ENCODE peak calls at places on chromosomes 6 and 20, in nine cellular contexts. P is lower leg skin, H is esophagus squamous epithelium, F is hepatocyte, A is OCI-LY7, N is transverse colon, J is uterus, B is astrocyte of the spinal cord, Q is ovary. T is an unnamed sample.

GRCh38 chr6:119985952-119986736 is 636.6 kb upstream of the MAN1A1 start:
- DNase-seq in P (no peak), H (no peak), F (no peak), A (no peak), N (no peak), J (no peak), B (no peak), Q (no peak), T (no peak)

GRCh38 chr6:139364302-139364981 is 10.0 kb downstream of the CITED2 start:
- DNase-seq in P (no peak), H (no peak), F (peak), A (peak), N (no peak), J (no peak), B (peak), Q (no peak), T (peak)

GRCh38 chr6:113669641-113670040 is 187.5 kb upstream of the MARCKS start:
- DNase-seq in P (no peak), H (no peak), F (no peak), A (no peak), N (no peak), J (no peak), B (no peak), Q (no peak), T (no peak)

GRCh38 chr6:121881974-121882667 is 446.7 kb downstream of the GJA1 start:
- DNase-seq in P (no peak), H (no peak), F (no peak), A (no peak), N (no peak), J (no peak), B (peak), Q (no peak), T (peak)

GRCh38 chr6:136163260-136163659 is 86.9 kb downstream of the MTFR2 start:
- DNase-seq in P (no peak), H (no peak), F (no peak), A (no peak), N (no peak), J (no peak), B (no peak), Q (no peak), T (no peak)

GRCh38 chr20:63953764-63954429 is 2.3 kb downstream of the UCKL1 start:
- DNase-seq in P (no peak), H (no peak), F (no peak), A (no peak), N (no peak), J (no peak), B (no peak), Q (no peak), T (no peak)

GRCh38 chr6:2760882-2761842 is 4.0 kb upstream of the WRNIP1 start:
- DNase-seq in P (no peak), H (no peak), F (no peak), A (peak), N (no peak), J (no peak), B (no peak), Q (no peak), T (no peak)

GRCh38 chr6:126307859-126308258 is 32.1 kb upstream of the CENPW start:
- DNase-seq in P (no peak), H (no peak), F (no peak), A (no peak), N (no peak), J (peak), B (peak), Q (no peak), T (peak)

GRCh38 chr6:112330071-112330876 is 16.9 kb upstream of the RFPL4B start:
- DNase-seq in P (no peak), H (no peak), F (no peak), A (no peak), N (no peak), J (no peak), B (no peak), Q (no peak), T (peak)

GRCh38 chr6:15425947-15426346 is 180.1 kb downstream of the JARID2 start:
- DNase-seq in P (no peak), H (no peak), F (no peak), A (no peak), N (no peak), J (no peak), B (no peak), Q (no peak), T (no peak)

GRCh38 chr6:134029495-134030455 is 22.6 kb downstream of the SLC2A12 start:
- DNase-seq in P (no peak), H (no peak), F (no peak), A (no peak), N (no peak), J (no peak), B (peak), Q (no peak), T (peak)

GRCh38 chr6:141540207-141540606 is 592.5 kb upstream of the GJE1 start:
- DNase-seq in P (no peak), H (no peak), F (no peak), A (no peak), N (no peak), J (no peak), B (no peak), Q (no peak), T (no peak)

GRCh38 chr6:109794201-109794926 is 103.3 kb downstream of the FIG4 start:
- DNase-seq in P (no peak), H (no peak), F (peak), A (peak), N (no peak), J (no peak), B (peak), Q (no peak), T (peak)

GRCh38 chr20:50304883-50305635 is 114.4 kb downstream of the CEBPB start:
- DNase-seq in P (peak), H (no peak), F (peak), A (no peak), N (peak), J (peak), B (peak), Q (peak), T (peak)

GRCh38 chr6:40328376-40328987 is 258.7 kb downstream of the LRFN2 start:
- DNase-seq in P (no peak), H (no peak), F (peak), A (peak), N (peak), J (no peak), B (no peak), Q (no peak), T (no peak)

GRCh38 chr6:23180504-23181293 is 611.3 kb downstream of the HDGFL1 start:
- DNase-seq in P (no peak), H (no peak), F (peak), A (no peak), N (peak), J (peak), B (peak), Q (peak), T (peak)

GRCh38 chr20:667351-668034 is 8.1 kb downstream of the SCRT2 start:
- DNase-seq in P (no peak), H (no peak), F (peak), A (peak), N (peak), J (no peak), B (peak), Q (no peak), T (peak)

GRCh38 chr6:96862560-96862959 is 25.3 kb upstream of the GPR63 start:
- DNase-seq in P (no peak), H (no peak), F (no peak), A (no peak), N (no peak), J (no peak), B (no peak), Q (no peak), T (no peak)

GRCh38 chr20:58853466-58853865 is 950 bp downstream of the GNAS start:
- DNase-seq in P (no peak), H (no peak), F (no peak), A (no peak), N (no peak), J (no peak), B (no peak), Q (no peak), T (no peak)

GRCh38 chr6:12327391-12327790 is 37.2 kb downstream of the EDN1 start:
- DNase-seq in P (no peak), H (no peak), F (no peak), A (no peak), N (no peak), J (no peak), B (peak), Q (no peak), T (no peak)

GRCh38 chr20:25308671-25309394 is 60.9 kb downstream of the PYGB start:
- DNase-seq in P (no peak), H (no peak), F (no peak), A (no peak), N (no peak), J (no peak), B (peak), Q (no peak), T (peak)

GRCh38 chr6:92329416-92329815 is 1089.9 kb downstream of the EPHA7 start:
- DNase-seq in P (no peak), H (no peak), F (no peak), A (no peak), N (no peak), J (no peak), B (no peak), Q (no peak), T (peak)

GRCh38 chr6:14743465-14744211 is 502.2 kb upstream of the JARID2 start:
- DNase-seq in P (peak), H (no peak), F (peak), A (no peak), N (peak), J (no peak), B (peak), Q (peak), T (peak)

GRCh38 chr6:88698661-88699060 is 264.8 kb downstream of the RNGTT start:
- DNase-seq in P (no peak), H (no peak), F (peak), A (no peak), N (no peak), J (no peak), B (no peak), Q (no peak), T (no peak)

GRCh38 chr6:20868397-20869185 is 334.3 kb downstream of the CDKAL1 start:
- DNase-seq in P (no peak), H (no peak), F (no peak), A (no peak), N (no peak), J (no peak), B (no peak), Q (peak), T (no peak)

GRCh38 chr20:46807998-46808397 is 86.6 kb upstream of the EYA2 start:
- DNase-seq in P (peak), H (no peak), F (no peak), A (no peak), N (no peak), J (no peak), B (no peak), Q (no peak), T (no peak)

GRCh38 chr20:19336601-19337000 is 124.2 kb downstream of the SLC24A3 start:
- DNase-seq in P (no peak), H (no peak), F (no peak), A (no peak), N (no peak), J (no peak), B (no peak), Q (no peak), T (no peak)

GRCh38 chr6:145699462-145699861 is 35.9 kb downstream of the EPM2A start:
- DNase-seq in P (no peak), H (no peak), F (no peak), A (no peak), N (no peak), J (no peak), B (peak), Q (no peak), T (peak)

GRCh38 chr6:27726620-27727023 is 185.6 kb downstream of the OR2B2 start:
- DNase-seq in P (no peak), H (no peak), F (no peak), A (no peak), N (no peak), J (no peak), B (no peak), Q (no peak), T (no peak)

GRCh38 chr6:116468293-116468692 is 7.1 kb downstream of the CALHM6 start:
- DNase-seq in P (no peak), H (no peak), F (no peak), A (no peak), N (no peak), J (no peak), B (no peak), Q (no peak), T (no peak)

GRCh38 chr6:105174512-105174911 is 5.3 kb downstream of the POPDC3 start:
- DNase-seq in P (no peak), H (no peak), F (no peak), A (no peak), N (no peak), J (no peak), B (peak), Q (no peak), T (no peak)

GRCh38 chr6:14200047-14200446 is 82.5 kb downstream of the CD83 start:
- DNase-seq in P (no peak), H (no peak), F (no peak), A (no peak), N (no peak), J (no peak), B (peak), Q (no peak), T (peak)

GRCh38 chr20:19915111-19915798 is 101.9 kb upstream of the NAA20 start:
- DNase-seq in P (peak), H (no peak), F (no peak), A (no peak), N (no peak), J (no peak), B (peak), Q (no peak), T (no peak)

GRCh38 chr20:38321959-38322598 is 18.1 kb downstream of the BPI start:
- DNase-seq in P (no peak), H (no peak), F (peak), A (no peak), N (no peak), J (peak), B (peak), Q (peak), T (peak)

DNA sequence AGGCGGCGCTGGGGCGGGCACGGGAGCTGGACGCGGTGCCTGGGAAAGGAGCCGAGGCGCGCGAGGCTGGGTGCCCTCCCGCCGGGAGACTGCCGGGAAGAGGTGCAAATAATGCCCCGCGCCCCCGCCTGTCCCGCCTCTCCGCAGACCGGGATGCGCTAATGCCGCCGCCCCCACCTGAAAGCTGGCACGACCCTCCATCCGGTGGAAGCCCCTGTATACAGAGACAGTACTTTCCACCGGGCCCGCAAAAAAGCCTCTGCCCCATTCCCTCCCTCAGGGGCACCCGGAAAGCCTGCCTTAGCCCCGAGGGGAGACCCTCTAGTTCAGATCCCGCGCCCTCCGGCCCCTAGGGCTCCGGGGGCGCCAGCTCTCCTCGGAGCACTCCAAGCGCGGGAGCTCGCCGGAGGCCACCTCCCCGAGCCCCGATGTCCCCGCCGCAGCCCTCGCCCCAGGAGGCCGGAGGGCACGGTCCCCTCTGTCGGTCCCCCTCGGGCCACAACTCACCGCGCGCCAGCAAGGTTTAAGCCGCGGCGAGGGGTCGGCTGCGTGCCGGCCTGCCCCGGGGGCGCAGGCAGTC is 1.2 kb downstream of the GRM4 start:
- DNase-seq in P (no peak), H (no peak), F (no peak), A (no peak), N (no peak), J (no peak), B (no peak), Q (no peak), T (no peak)
- H3K4me3 ChIP-seq in P (no peak), H (peak), F (peak), A (no peak), N (no peak), J (no peak), B (no peak), Q (peak), T (no peak)

GRCh38 chr6:128888444-128889175 is 5.7 kb downstream of the LAMA2 start:
- DNase-seq in P (no peak), H (no peak), F (no peak), A (no peak), N (no peak), J (no peak), B (no peak), Q (no peak), T (no peak)

GRCh38 chr6:128882560-128882959 is 378 bp upstream of the LAMA2 start:
- DNase-seq in P (no peak), H (no peak), F (peak), A (no peak), N (no peak), J (no peak), B (no peak), Q (peak), T (no peak)

GRCh38 chr6:128885381-128885780 is 2.4 kb downstream of the LAMA2 start:
- DNase-seq in P (no peak), H (no peak), F (no peak), A (no peak), N (no peak), J (no peak), B (no peak), Q (no peak), T (peak)

GRCh38 chr6:128882991-128883571 is at the start of gene LAMA2:
- DNase-seq in P (peak), H (no peak), F (peak), A (no peak), N (peak), J (peak), B (peak), Q (peak), T (peak)
- TF ChIP-seq CTCF in P (no peak), H (no peak), F (peak), A (no peak), N (no peak), J (no peak), B (peak), Q (peak), T (peak)

DNA sequence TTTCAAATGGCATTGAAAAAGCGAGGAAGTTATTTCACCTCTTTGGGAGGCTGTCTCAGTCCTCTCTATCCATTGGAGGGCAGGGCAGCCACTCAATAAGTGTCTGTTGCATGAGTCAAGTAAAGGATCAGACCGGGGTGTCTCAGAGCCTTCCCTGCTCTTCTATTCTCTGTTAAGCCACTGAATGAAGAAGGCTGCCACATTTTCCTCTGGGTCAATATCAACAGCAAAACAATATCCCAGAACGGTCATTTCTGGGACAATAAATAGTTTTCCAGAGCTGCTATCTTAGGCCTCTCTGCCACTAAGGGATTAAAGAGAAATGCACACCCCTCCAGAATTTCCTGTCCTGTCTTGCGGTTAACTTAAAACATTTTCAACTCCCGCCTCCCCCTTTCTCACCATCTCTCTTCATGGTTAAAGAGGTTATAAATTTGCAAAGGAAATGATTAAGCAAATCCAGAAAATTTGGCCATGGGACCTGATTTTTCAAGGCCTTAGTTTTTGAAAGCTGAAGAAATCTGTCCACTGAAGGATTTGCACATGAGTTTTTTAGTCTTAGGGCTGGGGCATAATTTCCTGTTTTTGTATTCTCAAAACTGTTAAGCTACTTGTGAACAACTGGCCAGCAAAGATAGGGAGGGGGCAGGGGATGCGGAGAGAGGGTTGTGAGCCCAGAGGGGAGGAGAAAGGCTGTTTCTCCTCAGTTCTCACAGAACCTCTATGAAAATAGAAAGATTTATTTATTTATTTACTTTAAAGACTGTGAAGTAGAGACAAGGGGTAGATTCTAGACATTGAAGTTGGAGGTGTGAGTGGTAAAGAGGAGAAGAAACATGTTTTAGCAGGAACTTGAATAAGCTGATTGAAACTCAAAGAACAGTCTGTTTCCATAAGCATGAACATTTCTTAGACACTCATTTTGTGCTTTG is 135.7 kb downstream of the BCAS1 start:
- DNase-seq in P (no peak), H (no peak), F (no peak), A (peak), N (no peak), J (peak), B (peak), Q (peak), T (peak)
- H3K4me3 ChIP-seq in P (no peak), H (no peak), F (no peak), A (peak), N (no peak), J (no peak), B (no peak), Q (no peak), T (peak)

DNA sequence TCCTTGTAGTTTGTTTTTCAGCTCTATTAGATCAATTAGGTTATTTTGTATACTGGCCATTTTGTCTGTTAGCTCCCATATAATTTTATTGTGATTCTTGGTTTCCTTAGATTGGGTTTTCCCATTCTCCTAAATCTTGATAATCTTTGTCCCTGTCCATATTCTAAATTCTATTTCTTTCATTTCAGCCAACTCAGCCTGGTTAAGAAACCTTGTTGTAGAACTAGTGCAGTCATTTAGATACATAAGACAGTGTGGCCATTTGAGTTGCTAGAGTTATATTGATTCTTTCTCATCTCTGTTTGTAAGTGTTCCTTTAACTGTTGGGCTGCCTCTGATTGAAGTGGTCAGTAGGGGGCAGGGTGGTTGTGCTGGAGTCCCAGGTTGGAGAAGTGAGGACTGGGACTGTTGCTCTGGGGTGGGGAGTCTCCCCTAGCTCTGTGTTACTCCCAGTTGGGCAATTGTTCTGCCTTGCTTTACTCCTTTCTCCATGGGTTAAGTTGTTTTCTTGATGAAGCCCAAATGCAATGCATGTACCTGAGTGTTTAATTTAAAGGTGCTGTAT is 98.8 kb upstream of the NRN1 start:
- DNase-seq in P (no peak), H (no peak), F (no peak), A (peak), N (no peak), J (no peak), B (no peak), Q (no peak), T (no peak)
- TF ChIP-seq CTCF in P (no peak), H (no peak), F (no peak), A (peak), N (no peak), J (no peak), B (no peak), Q (no peak), T (no peak)

GRCh38 chr20:49283176-49283702 is 5.4 kb upstream of the ZNFX1 start:
- DNase-seq in P (no peak), H (no peak), F (no peak), A (peak), N (no peak), J (no peak), B (no peak), Q (no peak), T (no peak)

GRCh38 chr20:49281913-49282467 is 4.1 kb upstream of the ZNFX1 start:
- DNase-seq in P (no peak), H (no peak), F (no peak), A (no peak), N (no peak), J (no peak), B (no peak), Q (no peak), T (no peak)

GRCh38 chr20:49283703-49284625 is 6.1 kb upstream of the ZNFX1 start:
- DNase-seq in P (no peak), H (no peak), F (no peak), A (peak), N (no peak), J (no peak), B (no peak), Q (no peak), T (no peak)

GRCh38 chr20:49281059-49281912 is 3.4 kb upstream of the ZNFX1 start:
- DNase-seq in P (no peak), H (no peak), F (peak), A (peak), N (no peak), J (no peak), B (no peak), Q (no peak), T (peak)

GRCh38 chr20:49282584-49283171 is 4.8 kb upstream of the ZNFX1 start:
- DNase-seq in P (no peak), H (no peak), F (no peak), A (no peak), N (no peak), J (no peak), B (no peak), Q (no peak), T (no peak)
- H3K4me3 ChIP-seq in P (no peak), H (no peak), F (peak), A (peak), N (no peak), J (no peak), B (peak), Q (no peak), T (peak)